ENCODE peak calls at places on chromosomes 3 and 15, in six cellular contexts. One of them, this sample, is unnamed.

GRCh38 chr3:9026320-9027040 is 63.2 kb upstream of the RAD18 start:
- DNase-seq in type B pancreatic cell: no peak
- DNase-seq in spleen: no peak
- DNase-seq in NCI-H460: no peak
- DNase-seq in fibroblast of pulmonary artery: no peak
- DNase-seq in K562: no peak
- DNase-seq in this sample: no peak

GRCh38 chr15:77628010-77628409 is 4.7 kb downstream of the LINGO1 start:
- DNase-seq in type B pancreatic cell: no peak
- DNase-seq in spleen: no peak
- DNase-seq in NCI-H460: no peak
- DNase-seq in fibroblast of pulmonary artery: no peak
- DNase-seq in K562: no peak
- DNase-seq in this sample: no peak

GRCh38 chr3:141275973-141276372 is 44.3 kb downstream of the PXYLP1 start:
- DNase-seq in type B pancreatic cell: no peak
- DNase-seq in spleen: no peak
- DNase-seq in NCI-H460: peak; percentile 81
- DNase-seq in fibroblast of pulmonary artery: peak; percentile 67
- DNase-seq in K562: no peak
- DNase-seq in this sample: peak; percentile 80

GRCh38 chr15:32718082-32718821 is 448 bp downstream of the GREM1 start:
- DNase-seq in type B pancreatic cell: no peak
- DNase-seq in spleen: no peak
- DNase-seq in NCI-H460: no peak
- DNase-seq in fibroblast of pulmonary artery: no peak
- DNase-seq in K562: no peak
- DNase-seq in this sample: no peak

GRCh38 chr3:160392798-160393197 is 6.2 kb downstream of the IFT80 start:
- DNase-seq in type B pancreatic cell: no peak
- DNase-seq in spleen: no peak
- DNase-seq in NCI-H460: no peak
- DNase-seq in fibroblast of pulmonary artery: no peak
- DNase-seq in K562: no peak
- DNase-seq in this sample: no peak

GRCh38 chr15:51111061-51111460 is 16.4 kb upstream of the TNFAIP8L3 start:
- DNase-seq in type B pancreatic cell: no peak
- DNase-seq in spleen: no peak
- DNase-seq in NCI-H460: no peak
- DNase-seq in fibroblast of pulmonary artery: no peak
- DNase-seq in K562: no peak
- DNase-seq in this sample: no peak

GRCh38 chr3:29513236-29513635 is 232.4 kb downstream of the RBMS3 start:
- DNase-seq in type B pancreatic cell: no peak
- DNase-seq in spleen: no peak
- DNase-seq in NCI-H460: no peak
- DNase-seq in fibroblast of pulmonary artery: peak; percentile 68
- DNase-seq in K562: no peak
- DNase-seq in this sample: no peak

GRCh38 chr15:58442122-58442521 is 10.3 kb downstream of the LIPC start:
- DNase-seq in type B pancreatic cell: no peak
- DNase-seq in spleen: no peak
- DNase-seq in NCI-H460: no peak
- DNase-seq in fibroblast of pulmonary artery: no peak
- DNase-seq in K562: no peak
- DNase-seq in this sample: no peak

GRCh38 chr3:167606836-167607235 is 46.9 kb downstream of the WDR49 start:
- DNase-seq in type B pancreatic cell: no peak
- DNase-seq in spleen: no peak
- DNase-seq in NCI-H460: no peak
- DNase-seq in fibroblast of pulmonary artery: no peak
- DNase-seq in K562: no peak
- DNase-seq in this sample: no peak

GRCh38 chr15:68484696-68485400 is 52.9 kb upstream of the ITGA11 start:
- DNase-seq in type B pancreatic cell: no peak
- DNase-seq in spleen: no peak
- DNase-seq in NCI-H460: no peak
- DNase-seq in fibroblast of pulmonary artery: peak; percentile 53
- DNase-seq in K562: no peak
- DNase-seq in this sample: peak; percentile 33

GRCh38 chr15:40691737-40692136 is 3.2 kb upstream of the RAD51 start:
- DNase-seq in type B pancreatic cell: no peak
- DNase-seq in spleen: no peak
- DNase-seq in NCI-H460: no peak
- DNase-seq in fibroblast of pulmonary artery: no peak
- DNase-seq in K562: no peak
- DNase-seq in this sample: no peak

This sample was measured in upper lobe of left lung.